ENCODE peak calls at places on chromosomes 2 and 18, in seven cellular contexts. One of them, this sample, is unnamed.

GRCh38 chr2:156322103-156322671 is 10.3 kb downstream of the NR4A2 start:
- DNase-seq in Caki2: no peak
- DNase-seq in activated gamma-delta T cell: no peak
- DNase-seq in activated CD4-positive, CD25-positive, alpha-beta regulatory T cell treated with anti-CD3 and anti-CD28 coated beads, Interleukin-2, amount 50 U/mL, for 72 hours: no peak
- DNase-seq in GM12892: no peak
- DNase-seq in posterior cingulate gyrus: no peak
- DNase-seq in NCI-H82: no peak
- DNase-seq in this sample: no peak

GRCh38 chr2:6986894-6987487 is 69.8 kb downstream of the RNF144A start:
- DNase-seq in Caki2: no peak
- DNase-seq in activated gamma-delta T cell: no peak
- DNase-seq in activated CD4-positive, CD25-positive, alpha-beta regulatory T cell treated with anti-CD3 and anti-CD28 coated beads, Interleukin-2, amount 50 U/mL, for 72 hours: no peak
- DNase-seq in GM12892: no peak
- DNase-seq in posterior cingulate gyrus: no peak
- DNase-seq in NCI-H82: no peak
- DNase-seq in this sample: no peak

GRCh38 chr2:46297546-46298271 is 502 bp downstream of the EPAS1 start:
- DNase-seq in Caki2: peak
- DNase-seq in activated gamma-delta T cell: peak
- DNase-seq in activated CD4-positive, CD25-positive, alpha-beta regulatory T cell treated with anti-CD3 and anti-CD28 coated beads, Interleukin-2, amount 50 U/mL, for 72 hours: peak
- DNase-seq in GM12892: peak
- DNase-seq in posterior cingulate gyrus: peak
- DNase-seq in NCI-H82: peak
- DNase-seq in this sample: peak

GRCh38 chr18:41121116-41121826 is 833.8 kb upstream of the PIK3C3 start:
- DNase-seq in Caki2: no peak
- DNase-seq in activated gamma-delta T cell: no peak
- DNase-seq in activated CD4-positive, CD25-positive, alpha-beta regulatory T cell treated with anti-CD3 and anti-CD28 coated beads, Interleukin-2, amount 50 U/mL, for 72 hours: no peak
- DNase-seq in GM12892: no peak
- DNase-seq in posterior cingulate gyrus: no peak
- DNase-seq in NCI-H82: no peak
- DNase-seq in this sample: peak

GRCh38 chr18:60826346-60826745 is 453.8 kb upstream of the MC4R start:
- DNase-seq in Caki2: no peak
- DNase-seq in activated gamma-delta T cell: no peak
- DNase-seq in activated CD4-positive, CD25-positive, alpha-beta regulatory T cell treated with anti-CD3 and anti-CD28 coated beads, Interleukin-2, amount 50 U/mL, for 72 hours: no peak
- DNase-seq in GM12892: no peak
- DNase-seq in posterior cingulate gyrus: no peak
- DNase-seq in NCI-H82: peak
- DNase-seq in this sample: peak

GRCh38 chr2:160194351-160194750 is 5.7 kb downstream of the ITGB6 start:
- DNase-seq in Caki2: no peak
- DNase-seq in activated gamma-delta T cell: no peak
- DNase-seq in activated CD4-positive, CD25-positive, alpha-beta regulatory T cell treated with anti-CD3 and anti-CD28 coated beads, Interleukin-2, amount 50 U/mL, for 72 hours: no peak
- DNase-seq in GM12892: no peak
- DNase-seq in posterior cingulate gyrus: no peak
- DNase-seq in NCI-H82: peak
- DNase-seq in this sample: no peak

GRCh38 chr2:27042159-27042661 is 9.3 kb upstream of the AGBL5 start:
- DNase-seq in Caki2: peak
- DNase-seq in activated gamma-delta T cell: no peak
- DNase-seq in activated CD4-positive, CD25-positive, alpha-beta regulatory T cell treated with anti-CD3 and anti-CD28 coated beads, Interleukin-2, amount 50 U/mL, for 72 hours: no peak
- DNase-seq in GM12892: no peak
- DNase-seq in posterior cingulate gyrus: no peak
- DNase-seq in NCI-H82: no peak
- DNase-seq in this sample: no peak

GRCh38 chr2:24117902-24118301 is 5.2 kb downstream of the PFN4 start:
- DNase-seq in Caki2: no peak
- DNase-seq in activated gamma-delta T cell: no peak
- DNase-seq in activated CD4-positive, CD25-positive, alpha-beta regulatory T cell treated with anti-CD3 and anti-CD28 coated beads, Interleukin-2, amount 50 U/mL, for 72 hours: no peak
- DNase-seq in GM12892: no peak
- DNase-seq in posterior cingulate gyrus: no peak
- DNase-seq in NCI-H82: peak
- DNase-seq in this sample: no peak

GRCh38 chr2:47051562-47051961 is 103.5 kb downstream of the STPG4 start:
- DNase-seq in Caki2: no peak
- DNase-seq in activated gamma-delta T cell: no peak
- DNase-seq in activated CD4-positive, CD25-positive, alpha-beta regulatory T cell treated with anti-CD3 and anti-CD28 coated beads, Interleukin-2, amount 50 U/mL, for 72 hours: no peak
- DNase-seq in GM12892: no peak
- DNase-seq in posterior cingulate gyrus: no peak
- DNase-seq in NCI-H82: no peak
- DNase-seq in this sample: no peak

GRCh38 chr18:3584897-3585460 is 135.0 kb downstream of the TGIF1 start:
- DNase-seq in Caki2: no peak
- DNase-seq in activated gamma-delta T cell: no peak
- DNase-seq in activated CD4-positive, CD25-positive, alpha-beta regulatory T cell treated with anti-CD3 and anti-CD28 coated beads, Interleukin-2, amount 50 U/mL, for 72 hours: no peak
- DNase-seq in GM12892: no peak
- DNase-seq in posterior cingulate gyrus: no peak
- DNase-seq in NCI-H82: no peak
- DNase-seq in this sample: no peak

GRCh38 chr2:9087151-9087681 is 83.7 kb upstream of the MBOAT2 start:
- DNase-seq in Caki2: no peak
- DNase-seq in activated gamma-delta T cell: no peak
- DNase-seq in activated CD4-positive, CD25-positive, alpha-beta regulatory T cell treated with anti-CD3 and anti-CD28 coated beads, Interleukin-2, amount 50 U/mL, for 72 hours: no peak
- DNase-seq in GM12892: no peak
- DNase-seq in posterior cingulate gyrus: no peak
- DNase-seq in NCI-H82: no peak
- DNase-seq in this sample: no peak

GRCh38 chr18:23331091-23331920 is 121.8 kb upstream of the RIOK3 start:
- DNase-seq in Caki2: no peak
- DNase-seq in activated gamma-delta T cell: no peak
- DNase-seq in activated CD4-positive, CD25-positive, alpha-beta regulatory T cell treated with anti-CD3 and anti-CD28 coated beads, Interleukin-2, amount 50 U/mL, for 72 hours: no peak
- DNase-seq in GM12892: no peak
- DNase-seq in posterior cingulate gyrus: no peak
- DNase-seq in NCI-H82: no peak
- DNase-seq in this sample: no peak

GRCh38 chr18:57312346-57313144 is 39.8 kb upstream of the ST8SIA3 start:
- DNase-seq in Caki2: no peak
- DNase-seq in activated gamma-delta T cell: no peak
- DNase-seq in activated CD4-positive, CD25-positive, alpha-beta regulatory T cell treated with anti-CD3 and anti-CD28 coated beads, Interleukin-2, amount 50 U/mL, for 72 hours: no peak
- DNase-seq in GM12892: no peak
- DNase-seq in posterior cingulate gyrus: no peak
- DNase-seq in NCI-H82: no peak
- DNase-seq in this sample: no peak

GRCh38 chr2:165573534-165574461 is 104.3 kb downstream of the CSRNP3 start:
- DNase-seq in Caki2: peak
- DNase-seq in activated gamma-delta T cell: no peak
- DNase-seq in activated CD4-positive, CD25-positive, alpha-beta regulatory T cell treated with anti-CD3 and anti-CD28 coated beads, Interleukin-2, amount 50 U/mL, for 72 hours: no peak
- DNase-seq in GM12892: no peak
- DNase-seq in posterior cingulate gyrus: peak
- DNase-seq in NCI-H82: peak
- DNase-seq in this sample: peak

GRCh38 chr2:196821195-196821594 is 12.0 kb upstream of the C2orf66 start:
- DNase-seq in Caki2: no peak
- DNase-seq in activated gamma-delta T cell: no peak
- DNase-seq in activated CD4-positive, CD25-positive, alpha-beta regulatory T cell treated with anti-CD3 and anti-CD28 coated beads, Interleukin-2, amount 50 U/mL, for 72 hours: no peak
- DNase-seq in GM12892: no peak
- DNase-seq in posterior cingulate gyrus: no peak
- DNase-seq in NCI-H82: no peak
- DNase-seq in this sample: no peak

GRCh38 chr2:110679337-110679707 is 1.5 kb upstream of the BUB1 start:
- DNase-seq in Caki2: peak
- DNase-seq in activated gamma-delta T cell: no peak
- DNase-seq in activated CD4-positive, CD25-positive, alpha-beta regulatory T cell treated with anti-CD3 and anti-CD28 coated beads, Interleukin-2, amount 50 U/mL, for 72 hours: no peak
- DNase-seq in GM12892: no peak
- DNase-seq in posterior cingulate gyrus: no peak
- DNase-seq in NCI-H82: no peak
- DNase-seq in this sample: no peak

GRCh38 chr2:239498981-239499633 is 98.3 kb upstream of the HDAC4 start:
- DNase-seq in Caki2: no peak
- DNase-seq in activated gamma-delta T cell: no peak
- DNase-seq in activated CD4-positive, CD25-positive, alpha-beta regulatory T cell treated with anti-CD3 and anti-CD28 coated beads, Interleukin-2, amount 50 U/mL, for 72 hours: no peak
- DNase-seq in GM12892: no peak
- DNase-seq in posterior cingulate gyrus: no peak
- DNase-seq in NCI-H82: no peak
- DNase-seq in this sample: no peak

GRCh38 chr18:11897781-11898180 is 10.3 kb downstream of the MPPE1 start:
- DNase-seq in Caki2: no peak
- DNase-seq in activated gamma-delta T cell: no peak
- DNase-seq in activated CD4-positive, CD25-positive, alpha-beta regulatory T cell treated with anti-CD3 and anti-CD28 coated beads, Interleukin-2, amount 50 U/mL, for 72 hours: no peak
- DNase-seq in GM12892: no peak
- DNase-seq in posterior cingulate gyrus: no peak
- DNase-seq in NCI-H82: no peak
- DNase-seq in this sample: no peak

GRCh38 chr2:233053928-233054774 is 6.0 kb upstream of the INPP5D start:
- DNase-seq in Caki2: peak
- DNase-seq in activated gamma-delta T cell: peak
- DNase-seq in activated CD4-positive, CD25-positive, alpha-beta regulatory T cell treated with anti-CD3 and anti-CD28 coated beads, Interleukin-2, amount 50 U/mL, for 72 hours: peak
- DNase-seq in GM12892: peak
- DNase-seq in posterior cingulate gyrus: peak
- DNase-seq in NCI-H82: peak
- DNase-seq in this sample: peak

GRCh38 chr2:236988216-236988615 is 97.5 kb upstream of the COPS8 start:
- DNase-seq in Caki2: no peak
- DNase-seq in activated gamma-delta T cell: no peak
- DNase-seq in activated CD4-positive, CD25-positive, alpha-beta regulatory T cell treated with anti-CD3 and anti-CD28 coated beads, Interleukin-2, amount 50 U/mL, for 72 hours: no peak
- DNase-seq in GM12892: no peak
- DNase-seq in posterior cingulate gyrus: no peak
- DNase-seq in NCI-H82: no peak
- DNase-seq in this sample: no peak

GRCh38 chr18:59907172-59907571 is 7.4 kb downstream of the PMAIP1 start:
- DNase-seq in Caki2: no peak
- DNase-seq in activated gamma-delta T cell: no peak
- DNase-seq in activated CD4-positive, CD25-positive, alpha-beta regulatory T cell treated with anti-CD3 and anti-CD28 coated beads, Interleukin-2, amount 50 U/mL, for 72 hours: no peak
- DNase-seq in GM12892: no peak
- DNase-seq in posterior cingulate gyrus: no peak
- DNase-seq in NCI-H82: no peak
- DNase-seq in this sample: no peak

GRCh38 chr2:127570282-127571250 is 35.1 kb downstream of the MYO7B start:
- DNase-seq in Caki2: no peak
- DNase-seq in activated gamma-delta T cell: no peak
- DNase-seq in activated CD4-positive, CD25-positive, alpha-beta regulatory T cell treated with anti-CD3 and anti-CD28 coated beads, Interleukin-2, amount 50 U/mL, for 72 hours: no peak
- DNase-seq in GM12892: no peak
- DNase-seq in posterior cingulate gyrus: peak
- DNase-seq in NCI-H82: no peak
- DNase-seq in this sample: no peak

GRCh38 chr2:241941691-241942301 is 72.3 kb downstream of the RTP5 start:
- DNase-seq in Caki2: no peak
- DNase-seq in activated gamma-delta T cell: no peak
- DNase-seq in activated CD4-positive, CD25-positive, alpha-beta regulatory T cell treated with anti-CD3 and anti-CD28 coated beads, Interleukin-2, amount 50 U/mL, for 72 hours: peak
- DNase-seq in GM12892: no peak
- DNase-seq in posterior cingulate gyrus: peak
- DNase-seq in NCI-H82: no peak
- DNase-seq in this sample: no peak

GRCh38 chr2:221467610-221468009 is 104.5 kb downstream of the EPHA4 start:
- DNase-seq in Caki2: no peak
- DNase-seq in activated gamma-delta T cell: no peak
- DNase-seq in activated CD4-positive, CD25-positive, alpha-beta regulatory T cell treated with anti-CD3 and anti-CD28 coated beads, Interleukin-2, amount 50 U/mL, for 72 hours: no peak
- DNase-seq in GM12892: no peak
- DNase-seq in posterior cingulate gyrus: no peak
- DNase-seq in NCI-H82: no peak
- DNase-seq in this sample: no peak